ENCODE peak calls at places on chromosomes 12 and 14, in seven cellular contexts. V is LNCaP clone FGC; I is activated CD4-positive, alpha-beta memory T cell treated with anti-CD3 and anti-CD28 coated beads, Interleukin-2, amount 10 ng/mL, durations not matched to agents 7 days and 5 days; E is stimulated activated CD8-positive, alpha-beta memory T cell treated with anti-CD3 and anti-CD28 coated beads, Interleukin-2, amount 100 ng/mL, for 1 hour; L is OCI-LY7; U is HuH-7.5; B is G401. R is an unnamed sample.

GRCh38 chr14:32933943-32934890 is 4.5 kb upstream of the NPAS3 start:
- DNase-seq in L (no peak), B (no peak), U (peak; percentile 40), V (no peak), I (no peak), E (no peak), R (no peak)

GRCh38 chr12:122850695-122851350 is 15.6 kb downstream of the HIP1R start:
- DNase-seq in B (no peak), U (no peak), I (no peak), L (no peak), E (no peak), V (no peak), R (no peak)

GRCh38 chr12:81627336-81628189 is 131.6 kb downstream of the PPFIA2 start:
- DNase-seq in U (peak; percentile 22), L (peak; percentile 34), B (peak; percentile 84), E (no peak), I (no peak), V (peak; percentile 77), R (no peak)

GRCh38 chr12:121277367-121277744 is 19.2 kb downstream of the CAMKK2 start:
- DNase-seq in I (no peak), L (no peak), B (no peak), V (no peak), E (no peak), U (no peak), R (no peak)

GRCh38 chr12:93832126-93832525 is 155.0 kb downstream of the CRADD start:
- DNase-seq in L (no peak), V (no peak), E (no peak), I (no peak), B (no peak), U (no peak), R (no peak)

GRCh38 chr12:46219892-46220655 is 48.8 kb downstream of the SLC38A1 start:
- DNase-seq in L (no peak), E (peak; percentile 66), I (peak; percentile 87), U (no peak), V (no peak), B (peak; percentile 33), R (peak; percentile 91)

GRCh38 chr14:23883684-23884540 is 69.7 kb upstream of the DHRS4 start:
- DNase-seq in U (peak; percentile 28), V (no peak), E (no peak), L (no peak), B (no peak), I (no peak), R (no peak)

GRCh38 chr12:50032516-50033316 is 7.4 kb upstream of the RACGAP1 start:
- DNase-seq in B (no peak), E (no peak), L (no peak), V (no peak), U (no peak), I (no peak), R (no peak)

GRCh38 chr12:57754411-57755193 is at the start of gene MARCHF9:
- DNase-seq in L (peak; percentile 91), E (peak; percentile 72), V (peak; percentile 46), I (peak; percentile 88), B (peak; percentile 85), U (peak; percentile 86), R (peak; percentile 90)

GRCh38 chr12:124588689-124589318 is 21.4 kb upstream of the NCOR2 start:
- DNase-seq in U (no peak), L (no peak), E (peak; percentile 14), V (no peak), B (peak; percentile 55), I (no peak), R (no peak)

GRCh38 chr12:104505095-104505819 is 48.5 kb downstream of the CHST11 start:
- DNase-seq in L (peak; percentile 71), I (no peak), E (no peak), V (peak; percentile 68), B (no peak), U (no peak), R (no peak)

GRCh38 chr12:2794261-2794735 is 472 bp upstream of the FKBP4 start:
- DNase-seq in I (no peak), E (peak; percentile 6), V (no peak), L (peak; percentile 7), U (peak; percentile 39), B (peak; percentile 38), R (peak; percentile 44)